ENCODE peak calls at places on chromosomes 7 and 10, in seven cellular contexts. P is cardiac muscle cell; V is CD8-positive, alpha-beta memory T cell; N is right lobe of liver; U is heart right ventricle; K is neuronal stem cell; H is tibial artery. Z is an unnamed sample. For H3K4me1, the result is how much of the 10 kb centered on the place peaks cover.

GRCh38 chr10:122835908-122836307 is 9.7 kb downstream of the CUZD1 start:
- DNase-seq in P (no peak), V (no peak), N (no peak), U (no peak), K (no peak), H (no peak), Z (no peak)

GRCh38 chr10:130301026-130301892 is 165.1 kb downstream of the GLRX3 start:
- DNase-seq in P (no peak), V (peak), N (peak), U (peak), K (no peak), H (peak), Z (no peak)

GRCh38 chr7:66250711-66251110 is 45.6 kb downstream of the TPST1 start:
- DNase-seq in P (no peak), V (no peak), N (no peak), U (no peak), K (no peak), H (no peak), Z (no peak)

GRCh38 chr7:142248166-142249160 is 9.4 kb downstream of the PRSS58 start:
- DNase-seq in P (peak), V (no peak), N (no peak), U (no peak), K (no peak), H (no peak), Z (no peak)

GRCh38 chr10:74825033-74825370 is 1.4 kb upstream of the KAT6B start:
- DNase-seq in P (peak), V (peak), N (peak), U (peak), K (peak), H (peak), Z (no peak)

GRCh38 chr7:34759477-34760125 is 101.6 kb downstream of the NPSR1 start:
- DNase-seq in P (peak), V (no peak), N (no peak), U (no peak), K (peak), H (no peak), Z (no peak)

GRCh38 chr10:122344741-122345258 is 29.7 kb upstream of the PLEKHA1 start:
- DNase-seq in P (no peak), V (no peak), N (no peak), U (no peak), K (no peak), H (no peak), Z (no peak)

GRCh38 chr10:92183199-92183598 is 107.7 kb downstream of the CPEB3 start:
- DNase-seq in P (no peak), V (no peak), N (no peak), U (no peak), K (no peak), H (no peak), Z (no peak)

GRCh38 chr7:116528008-116528789 is 3.4 kb downstream of the CAV1 start:
- DNase-seq in P (no peak), V (no peak), N (no peak), U (peak), K (no peak), H (peak), Z (no peak)

GRCh38 chr10:30092151-30092790 is 32.9 kb upstream of the JCAD start:
- DNase-seq in P (no peak), V (no peak), N (no peak), U (no peak), K (no peak), H (no peak), Z (no peak)

DNA sequence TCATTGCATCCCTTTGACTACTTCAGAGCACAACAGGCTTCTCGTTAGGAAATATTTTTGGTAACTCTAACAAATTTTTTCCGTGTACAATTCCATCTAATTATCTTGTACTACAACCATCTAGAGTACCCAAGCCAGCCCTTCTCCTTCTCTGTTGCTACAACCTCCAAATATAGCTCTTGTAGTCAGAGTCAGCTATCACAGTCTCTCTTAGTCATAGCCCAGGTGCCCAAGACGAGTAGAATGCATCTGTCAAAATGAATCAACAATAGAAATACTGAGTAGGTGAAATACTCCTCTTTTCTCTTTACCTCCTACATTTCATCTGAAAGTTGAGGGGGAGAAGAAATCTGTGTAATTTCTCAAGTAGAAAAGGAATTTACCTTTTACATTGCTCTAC is 74.0 kb downstream of the INHBA start:
- DNase-seq in P (peak), V (no peak), N (no peak), U (peak), K (no peak), H (no peak), Z (no peak)
- H3K4me3 ChIP-seq in P (no peak), V (no peak), N (no peak), U (no peak), K (no peak), H (no peak), Z (no peak)

GRCh38 chr10:119531067-119531466 is 11.5 kb downstream of the RGS10 start:
- DNase-seq in P (no peak), V (no peak), N (no peak), U (no peak), K (no peak), H (no peak), Z (no peak)
- H3K4me1 ChIP-seq in P (under half), V (half or more), N (under half), U (under half), K (under half), H (under half), Z (under half)

GRCh38 chr10:28875535-28876208 is 198.4 kb downstream of the BAMBI start:
- DNase-seq in P (peak), V (no peak), N (no peak), U (peak), K (peak), H (no peak), Z (no peak)
- H3K4me3 ChIP-seq in P (no peak), V (no peak), N (no peak), U (no peak), K (no peak), H (no peak), Z (no peak)

GRCh38 chr7:139773372-139773771 is 4.4 kb downstream of the HIPK2 start:
- DNase-seq in P (no peak), V (peak), N (no peak), U (no peak), K (no peak), H (no peak), Z (no peak)

GRCh38 chr7:139774376-139774775 is 3.4 kb downstream of the HIPK2 start:
- DNase-seq in P (no peak), V (no peak), N (no peak), U (no peak), K (no peak), H (no peak), Z (no peak)

GRCh38 chr7:139772837-139773236 is 5.0 kb downstream of the HIPK2 start:
- DNase-seq in P (no peak), V (no peak), N (no peak), U (no peak), K (no peak), H (no peak), Z (no peak)

GRCh38 chr7:139771001-139771956 is 6.5 kb downstream of the HIPK2 start:
- DNase-seq in P (no peak), V (no peak), N (no peak), U (no peak), K (no peak), H (no peak), Z (no peak)

DNA sequence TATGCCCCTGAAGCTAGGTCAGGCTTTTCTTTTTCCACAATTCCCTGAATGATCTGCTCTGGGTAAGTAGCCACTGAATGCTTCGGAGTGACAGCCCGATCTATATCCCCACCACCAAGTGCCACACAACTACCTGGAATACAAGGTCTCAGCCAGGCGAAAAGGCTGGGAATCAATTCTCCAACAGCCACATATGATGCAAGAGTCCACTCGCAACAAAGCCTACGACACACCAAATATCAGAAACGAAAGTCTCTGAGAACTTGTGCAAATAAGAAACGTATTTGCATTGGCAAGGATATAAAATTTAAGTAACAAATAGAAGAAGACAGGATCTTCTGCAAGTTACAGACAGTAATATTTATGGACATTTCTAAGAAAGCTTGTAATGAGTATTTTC is 5.7 kb downstream of the HIPK2 start:
- DNase-seq in P (no peak), V (no peak), N (peak), U (no peak), K (no peak), H (no peak), Z (no peak)
- H3K4me1 ChIP-seq in P (half or more), V (half or more), N (under half), U (half or more), K (under half), H (half or more), Z (under half)

DNA sequence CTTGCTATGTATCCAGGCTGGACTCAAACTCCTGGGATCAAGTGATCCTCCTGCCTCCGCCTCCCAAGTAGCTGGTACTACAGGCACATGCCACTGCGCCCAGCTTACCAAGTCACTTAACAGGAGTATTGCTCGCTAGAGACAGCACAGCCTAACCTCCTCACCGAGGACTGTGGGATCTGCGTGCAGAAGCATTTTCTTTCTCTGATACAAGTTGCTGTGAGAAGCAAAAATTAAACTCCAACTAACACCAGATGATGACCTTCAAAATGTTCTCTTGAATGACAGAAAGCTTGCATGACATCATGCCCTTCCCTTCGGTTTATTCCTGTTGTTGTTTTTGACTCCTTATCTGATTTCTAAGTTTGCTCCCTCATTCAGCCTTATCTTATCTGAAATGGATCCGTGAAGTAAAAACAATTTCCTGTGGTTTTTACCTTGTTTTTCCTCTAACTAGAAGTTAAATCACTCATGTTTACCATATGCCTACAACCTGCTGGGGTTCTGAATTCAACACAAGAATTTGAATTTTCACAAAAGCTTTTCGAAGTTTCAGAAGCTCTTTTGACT is 94.4 kb upstream of the KIF5B start:
- DNase-seq in P (no peak), V (no peak), N (no peak), U (no peak), K (no peak), H (no peak), Z (no peak)
- H3K4me3 ChIP-seq in P (no peak), V (no peak), N (no peak), U (no peak), K (no peak), H (no peak), Z (no peak)

DNA sequence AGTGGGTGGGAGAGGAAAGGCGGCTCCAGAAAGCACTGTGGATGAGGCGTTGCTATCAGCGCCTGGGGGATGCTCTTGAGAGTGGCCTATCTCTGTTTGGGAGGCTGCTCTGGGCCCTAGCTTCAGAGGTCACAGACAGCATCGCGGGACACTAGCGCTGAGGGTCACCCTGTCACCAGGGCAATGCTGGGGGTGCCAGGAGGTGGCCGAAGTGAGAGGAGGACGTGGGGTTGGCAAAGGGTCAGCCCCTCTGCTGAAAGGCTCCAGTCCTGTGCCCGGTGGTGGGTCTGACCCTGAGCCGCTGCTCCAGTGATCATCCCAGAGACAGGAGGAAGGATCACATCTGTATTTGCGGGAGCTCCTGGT is 3.0 kb upstream of the TACR2 start:
- DNase-seq in P (no peak), V (no peak), N (no peak), U (no peak), K (no peak), H (no peak), Z (no peak)
- H3K4me1 ChIP-seq in P (under half), V (under half), N (under half), U (under half), K (under half), H (under half), Z (under half)

DNA sequence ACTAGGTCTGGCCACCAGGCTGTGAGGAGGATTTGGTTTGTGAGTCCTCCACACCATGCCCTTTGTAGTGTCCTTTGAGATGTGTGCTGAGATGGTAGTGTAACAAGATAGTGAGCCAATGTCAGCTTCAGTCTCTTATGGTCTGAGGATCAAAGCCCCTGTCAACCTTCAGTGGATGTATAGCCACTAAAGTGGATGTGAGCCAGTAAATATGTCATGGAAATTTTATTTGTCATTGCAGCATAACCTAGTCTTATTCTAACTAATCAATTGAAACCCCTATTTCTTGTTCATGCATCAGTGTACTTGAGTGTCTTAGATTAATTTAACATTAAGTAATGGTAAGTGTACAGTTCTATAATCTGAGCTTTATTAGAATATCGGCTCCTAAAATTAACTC is 51.0 kb upstream of the WAC start:
- DNase-seq in P (no peak), V (no peak), N (no peak), U (no peak), K (no peak), H (no peak), Z (no peak)
- H3K4me3 ChIP-seq in P (no peak), V (no peak), N (no peak), U (no peak), K (no peak), H (no peak), Z (no peak)

GRCh38 chr10:63516207-63516606 is 5.0 kb upstream of the REEP3 start:
- DNase-seq in P (no peak), V (no peak), N (no peak), U (no peak), K (no peak), H (no peak), Z (no peak)
- H3K4me1 ChIP-seq in P (under half), V (under half), N (under half), U (half or more), K (under half), H (half or more), Z (under half)

Z was measured in HAP-1.